ENCODE peak calls at places on chromosomes 11 and 22, in four cellular contexts. W is K562, H is upper lobe of left lung, M is gastrocnemius medialis. F is an unnamed sample.

GRCh38 chr11:60926500-60926899 is 2.2 kb downstream of the TMEM132A start:
- DNase-seq in W (no peak), H (no peak), M (no peak), F (no peak)

GRCh38 chr22:40178417-40179409 is 988 bp downstream of the TNRC6B start:
- DNase-seq in W (peak; percentile 57), H (no peak), M (peak; percentile 33), F (no peak)

GRCh38 chr22:50262460-50262911 is 1.0 kb upstream of the MAPK12 start:
- DNase-seq in W (peak; percentile 77), H (peak; percentile 51), M (peak; percentile 93), F (no peak)

GRCh38 chr11:13338437-13339069 is 61.0 kb downstream of the BMAL1 start:
- DNase-seq in W (peak; percentile 13), H (no peak), M (no peak), F (no peak)

GRCh38 chr11:77147668-77148321 is 19.7 kb downstream of the MYO7A start:
- DNase-seq in W (no peak), H (peak; percentile 87), M (no peak), F (no peak)

GRCh38 chr11:124798991-124799383 is 1.2 kb downstream of the MSANTD2 start:
- DNase-seq in W (peak; percentile 26), H (no peak), M (no peak), F (no peak)

GRCh38 chr22:49602481-49602880 is 225.2 kb downstream of the BRD1 start:
- DNase-seq in W (no peak), H (no peak), M (no peak), F (no peak)

GRCh38 chr11:117986981-117987495 is 844 bp downstream of the IL10RA start:
- DNase-seq in W (no peak), H (no peak), M (no peak), F (no peak)

GRCh38 chr11:112968988-112969714 is 7.9 kb downstream of the NCAM1 start:
- DNase-seq in W (no peak), H (no peak), M (no peak), F (no peak)

GRCh38 chr11:105910095-105910715 is 111.8 kb downstream of the MSANTD4 start:
- DNase-seq in W (no peak), H (no peak), M (no peak), F (no peak)

GRCh38 chr11:16876053-16876752 is 137.8 kb downstream of the C11orf58 start:
- DNase-seq in W (no peak), H (no peak), M (no peak), F (no peak)

GRCh38 chr11:87081358-87081757 is 43.6 kb downstream of the TMEM135 start:
- DNase-seq in W (no peak), H (no peak), M (no peak), F (no peak)

GRCh38 chr22:49140921-49141680 is 686.6 kb downstream of the BRD1 start:
- DNase-seq in W (no peak), H (no peak), M (no peak), F (no peak)

GRCh38 chr11:32312865-32313403 is 122.4 kb downstream of the WT1 start:
- DNase-seq in W (peak; percentile 63), H (no peak), M (no peak), F (peak; percentile 54)

GRCh38 chr11:102431404-102431803 is 21.2 kb downstream of the TMEM123 start:
- DNase-seq in W (no peak), H (no peak), M (no peak), F (no peak)

GRCh38 chr11:65425971-65426838 is 3.6 kb downstream of the NEAT1 start:
- DNase-seq in W (peak; percentile 57), H (no peak), M (no peak), F (no peak)

GRCh38 chr22:28943501-28943879 is 60.1 kb downstream of the ZNRF3 start:
- DNase-seq in W (no peak), H (no peak), M (no peak), F (no peak)

GRCh38 chr11:9121397-9121796 is 30.0 kb upstream of the SCUBE2 start:
- DNase-seq in W (no peak), H (no peak), M (no peak), F (no peak)

GRCh38 chr22:44369241-44369652 is 56.5 kb upstream of the SHISAL1 start:
- DNase-seq in W (no peak), H (no peak), M (no peak), F (no peak)

GRCh38 chr11:16800382-16800781 is 61.9 kb downstream of the C11orf58 start:
- DNase-seq in W (no peak), H (no peak), M (no peak), F (no peak)

GRCh38 chr11:65165847-65166317 is 4.2 kb upstream of the SPDYC start:
- DNase-seq in W (no peak), H (peak; percentile 59), M (peak; percentile 6), F (no peak)

GRCh38 chr11:17978553-17979287 is 34.1 kb downstream of the SERGEF start:
- DNase-seq in W (peak; percentile 51), H (peak; percentile 20), M (peak; percentile 68), F (no peak)

GRCh38 chr11:45885921-45886721 is 670 bp downstream of the MAPK8IP1 start:
- DNase-seq in W (no peak), H (peak; percentile 80), M (no peak), F (no peak)

GRCh38 chr22:19503869-19504268 is 20.3 kb downstream of the CLDN5 start:
- DNase-seq in W (peak; percentile 48), H (no peak), M (no peak), F (no peak)

GRCh38 chr11:96943970-96944369 is 554.2 kb downstream of the JRKL start:
- DNase-seq in W (no peak), H (no peak), M (no peak), F (no peak)

GRCh38 chr11:12376259-12376971 is 956 bp upstream of the PARVA start:
- DNase-seq in W (no peak), H (no peak), M (peak; percentile 59), F (peak; percentile 86)

GRCh38 chr11:3049430-3050243 is 7.6 kb downstream of the CARS1 start:
- DNase-seq in W (no peak), H (peak; percentile 84), M (peak; percentile 95), F (peak; percentile 75)

GRCh38 chr22:45155050-45155840 is 8.5 kb upstream of the NUP50 start:
- DNase-seq in W (no peak), H (no peak), M (no peak), F (no peak)

GRCh38 chr22:49350441-49351121 is 477.1 kb downstream of the BRD1 start:
- DNase-seq in W (no peak), H (no peak), M (no peak), F (no peak)

GRCh38 chr11:131254254-131254653 is 116.2 kb upstream of the NTM start:
- DNase-seq in W (no peak), H (no peak), M (no peak), F (no peak)

GRCh38 chr22:44917372-44918165 is 92.2 kb downstream of the PHF21B start:
- DNase-seq in W (no peak), H (no peak), M (no peak), F (no peak)

GRCh38 chr11:17021550-17021949 is 7.3 kb upstream of the PLEKHA7 start:
- DNase-seq in W (no peak), H (no peak), M (no peak), F (no peak)

GRCh38 chr11:57751676-57752253 is at the start of gene BTBD18:
- DNase-seq in W (peak; percentile 56), H (no peak), M (no peak), F (no peak)

GRCh38 chr22:39956932-39957664 is 3.1 kb upstream of the TMA7B start:
- DNase-seq in W (no peak), H (no peak), M (no peak), F (no peak)

GRCh38 chr22:32164084-32164894 is 5.2 kb upstream of the C22orf42 start:
- DNase-seq in W (no peak), H (no peak), M (no peak), F (no peak)

GRCh38 chr22:40065981-40066380 is 71.2 kb downstream of the FAM83F start:
- DNase-seq in W (no peak), H (no peak), M (no peak), F (no peak)

GRCh38 chr11:116576523-116576922 is 196.3 kb downstream of the BUD13 start:
- DNase-seq in W (no peak), H (no peak), M (no peak), F (no peak)

GRCh38 chr11:75022759-75023396 is 34.1 kb downstream of the NEU3 start:
- DNase-seq in W (peak; percentile 92), H (no peak), M (peak; percentile 82), F (peak; percentile 55)

GRCh38 chr11:68353669-68354068 is 41.3 kb downstream of the LRP5 start:
- DNase-seq in W (no peak), H (no peak), M (no peak), F (no peak)

GRCh38 chr11:1082728-1083620 is 8.3 kb downstream of the MUC2 start:
- DNase-seq in W (no peak), H (peak; percentile 80), M (no peak), F (no peak)

GRCh38 chr11:1083621-1084551 is 9.2 kb downstream of the MUC2 start:
- DNase-seq in W (no peak), H (no peak), M (no peak), F (no peak)

GRCh38 chr11:1084561-1085439 is 10.1 kb downstream of the MUC2 start:
- DNase-seq in W (peak; percentile 35), H (peak; percentile 77), M (no peak), F (no peak)

GRCh38 chr11:1082346-1082727 is 7.7 kb downstream of the MUC2 start:
- DNase-seq in W (no peak), H (peak; percentile 63), M (no peak), F (no peak)

GRCh38 chr11:1081601-1082311 is 7.1 kb downstream of the MUC2 start:
- DNase-seq in W (no peak), H (peak; percentile 80), M (no peak), F (no peak)
- TF ChIP-seq CTCF in W (no peak), H (no peak), M (no peak), F (no peak)

GRCh38 chr11:67118801-67119576 is at the start of gene KDM2A:
- DNase-seq in W (peak; percentile 99), H (peak; percentile 100), M (peak; percentile 99), F (peak; percentile 99)
- TF ChIP-seq POLR2A in W (peak; percentile 82), H (peak; percentile 48), M (peak; percentile 84), F (peak; percentile 73)

DNA sequence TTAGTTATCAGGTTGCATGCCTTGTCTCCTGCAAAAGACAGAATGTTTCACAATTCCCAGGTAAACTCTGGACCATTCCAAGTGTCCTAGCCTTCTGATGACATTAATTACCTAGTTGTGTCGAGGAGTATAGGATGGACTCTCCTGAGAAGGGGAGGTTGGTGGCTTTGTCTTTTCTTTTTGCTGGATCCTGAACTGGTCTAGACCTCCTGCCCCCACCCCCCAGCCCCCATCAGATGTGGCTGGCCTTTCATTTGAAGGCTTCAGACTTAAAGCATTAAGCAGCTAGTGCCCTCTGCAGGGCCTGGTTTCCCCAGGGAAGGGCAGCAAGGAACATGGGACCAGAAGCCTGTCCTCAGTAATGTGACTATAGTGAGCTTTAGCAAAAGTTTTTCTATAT is 9.7 kb downstream of the MCAM start:
- DNase-seq in W (peak; percentile 42), H (no peak), M (no peak), F (no peak)
- TF ChIP-seq CTCF in W (peak; percentile 25), H (no peak), M (no peak), F (peak; percentile 17)

GRCh38 chr11:62753736-62754603 is at the start of gene ZBTB3:
- DNase-seq in W (peak; percentile 99), H (peak; percentile 91), M (peak; percentile 99), F (peak; percentile 96)
- TF ChIP-seq POLR2A in W (peak; percentile 98), H (peak; percentile 77), M (peak; percentile 49), F (peak; percentile 52)

F was measured in uterus.